ENCODE peak calls at places on chromosomes 13 and 19, in seven cellular contexts. S is uterus, R is IMR-90, H is A549, J is heart right ventricle, W is psoas muscle, F is K562. U is an unnamed sample.

GRCh38 chr13:99123101-99124045 is 77.3 kb upstream of the UBAC2 start:
- DNase-seq in S (no peak), R (peak), H (no peak), J (no peak), W (no peak), F (no peak), U (no peak)

GRCh38 chr19:16463991-16464575 is 7.7 kb downstream of the EPS15L1 start:
- DNase-seq in S (no peak), R (peak), H (no peak), J (no peak), W (peak), F (no peak), U (no peak)

GRCh38 chr13:29830000-29830399 is 20.4 kb downstream of the UBL3 start:
- DNase-seq in S (no peak), R (no peak), H (no peak), J (no peak), W (no peak), F (no peak), U (no peak)

GRCh38 chr13:42612021-42612765 is 38.2 kb downstream of the TNFSF11 start:
- DNase-seq in S (no peak), R (no peak), H (no peak), J (no peak), W (no peak), F (no peak), U (peak)

GRCh38 chr19:40798997-40799557 is at the start of gene EGLN2:
- DNase-seq in S (no peak), R (no peak), H (no peak), J (no peak), W (no peak), F (peak), U (no peak)

GRCh38 chr13:94112227-94112626 is 367.3 kb downstream of the DCT start:
- DNase-seq in S (no peak), R (peak), H (peak), J (no peak), W (no peak), F (no peak), U (peak)

GRCh38 chr13:64505511-64505910 is 2724.6 kb downstream of the PCDH9 start:
- DNase-seq in S (no peak), R (peak), H (no peak), J (no peak), W (no peak), F (no peak), U (peak)

GRCh38 chr13:43258771-43259170 is 235.4 kb downstream of the DNAJC15 start:
- DNase-seq in S (no peak), R (no peak), H (no peak), J (no peak), W (no peak), F (no peak), U (no peak)

GRCh38 chr19:55703790-55704215 is 28.8 kb downstream of the EPN1 start:
- DNase-seq in S (no peak), R (no peak), H (peak), J (peak), W (no peak), F (peak), U (peak)

GRCh38 chr13:28636677-28637317 is 22.1 kb upstream of the POMP start:
- DNase-seq in S (peak), R (peak), H (peak), J (no peak), W (no peak), F (peak), U (peak)

GRCh38 chr13:56189439-56189838 is 951.3 kb upstream of the PRR20A start:
- DNase-seq in S (no peak), R (no peak), H (no peak), J (no peak), W (no peak), F (no peak), U (no peak)

GRCh38 chr13:98206946-98207345 is 29.9 kb upstream of the RNF113B start:
- DNase-seq in S (no peak), R (peak), H (no peak), J (no peak), W (no peak), F (no peak), U (peak)

GRCh38 chr19:45794627-45795026 is 2.0 kb upstream of the DMWD start:
- DNase-seq in S (no peak), R (no peak), H (no peak), J (no peak), W (no peak), F (no peak), U (no peak)

GRCh38 chr19:45711851-45712698 is 18.6 kb downstream of the FBXO46 start:
- DNase-seq in S (no peak), R (no peak), H (no peak), J (no peak), W (no peak), F (no peak), U (no peak)

GRCh38 chr19:872266-872951 is 12.9 kb downstream of the CFD start:
- DNase-seq in S (peak), R (peak), H (peak), J (no peak), W (peak), F (peak), U (peak)

GRCh38 chr13:41502676-41503075 is 45.3 kb downstream of the RGCC start:
- DNase-seq in S (no peak), R (no peak), H (no peak), J (no peak), W (no peak), F (no peak), U (no peak)

GRCh38 chr13:49098198-49098597 is 121.9 kb upstream of the MLNR start:
- DNase-seq in S (peak), R (peak), H (peak), J (no peak), W (no peak), F (no peak), U (peak)

GRCh38 chr13:24540236-24541126 is 27.9 kb upstream of the PARP4 start:
- DNase-seq in S (no peak), R (no peak), H (peak), J (no peak), W (no peak), F (peak), U (peak)
- TF ChIP-seq CTCF in S (no peak), R (peak), H (peak), J (no peak), W (no peak), F (peak), U (peak)

GRCh38 chr19:53908933-53909415 is at the start of gene CACNG7:
- DNase-seq in S (no peak), R (no peak), H (peak), J (no peak), W (peak), F (no peak), U (peak)
- H3K4me3 ChIP-seq in S (no peak), R (peak), H (peak), J (no peak), W (peak), F (no peak), U (peak)

GRCh38 chr19:47109177-47109540 is 4.4 kb downstream of the ZC3H4 start:
- DNase-seq in S (no peak), R (no peak), H (no peak), J (no peak), W (no peak), F (no peak), U (no peak)
- TF ChIP-seq CTCF in S (no peak), R (no peak), H (no peak), J (no peak), W (no peak), F (no peak), U (no peak)

GRCh38 chr19:11674067-11674492 is 64.7 kb downstream of the ZNF823 start:
- DNase-seq in S (no peak), R (no peak), H (no peak), J (no peak), W (no peak), F (no peak), U (no peak)

GRCh38 chr19:11678504-11678903 is 60.2 kb downstream of the ZNF823 start:
- DNase-seq in S (no peak), R (no peak), H (no peak), J (no peak), W (no peak), F (no peak), U (no peak)

GRCh38 chr19:11675569-11675968 is 63.2 kb downstream of the ZNF823 start:
- DNase-seq in S (no peak), R (no peak), H (no peak), J (no peak), W (no peak), F (no peak), U (no peak)

GRCh38 chr19:11673608-11674041 is 65.1 kb downstream of the ZNF823 start:
- DNase-seq in S (peak), R (peak), H (peak), J (peak), W (peak), F (peak), U (peak)
- H3K4me3 ChIP-seq in S (peak), R (peak), H (no peak), J (peak), W (peak), F (no peak), U (peak)

GRCh38 chr13:34076943-34077703 is 259.2 kb downstream of the RFC3 start:
- DNase-seq in S (no peak), R (peak), H (peak), J (no peak), W (no peak), F (no peak), U (peak)
- TF ChIP-seq CTCF in S (peak), R (peak), H (peak), J (peak), W (peak), F (no peak), U (peak)

GRCh38 chr19:34838248-34838647 is 65.2 kb upstream of the ZNF599 start:
- DNase-seq in S (no peak), R (no peak), H (peak), J (no peak), W (no peak), F (peak), U (peak)
- H3K4me3 ChIP-seq in S (no peak), R (no peak), H (peak), J (no peak), W (no peak), F (no peak), U (no peak)

GRCh38 chr13:78636493-78636892 is 22.5 kb downstream of the OBI1 start:
- DNase-seq in S (no peak), R (no peak), H (no peak), J (no peak), W (no peak), F (no peak), U (no peak)

GRCh38 chr13:78632956-78633355 is 26.0 kb downstream of the OBI1 start:
- DNase-seq in S (no peak), R (no peak), H (no peak), J (no peak), W (no peak), F (no peak), U (no peak)

GRCh38 chr13:78638216-78638615 is 20.7 kb downstream of the OBI1 start:
- DNase-seq in S (no peak), R (no peak), H (no peak), J (no peak), W (no peak), F (no peak), U (no peak)
- TF ChIP-seq CTCF in S (no peak), R (no peak), H (no peak), J (no peak), W (no peak), F (no peak), U (no peak)